ENCODE peak calls at places on chromosomes 4 and X, in seven cellular contexts. G is GM04504; Z is cardiac muscle cell; W is stimulated activated CD4-positive, alpha-beta T cell treated with anti-CD3 and anti-CD28 coated beads, Interleukin-12 subunit alpha, Interleukin-12 subunit beta, amount 100 ng/mL, for 4 hours; E is progenitor cell of endocrine pancreas; L is GM12892; A is T-helper 9 cell. B is an unnamed sample.

GRCh38 chr4:28391877-28392276 is 1531.2 kb downstream of the STIM2 start:
- DNase-seq in G (peak), Z (no peak), W (no peak), E (no peak), L (no peak), A (no peak), B (no peak)

GRCh38 chrX:41779058-41779564 is 55.1 kb downstream of the GPR82 start:
- DNase-seq in G (no peak), Z (peak), W (no peak), E (no peak), L (no peak), A (no peak), B (no peak)

GRCh38 chrX:137234651-137235402 is 201.0 kb upstream of the GPR101 start:
- DNase-seq in G (no peak), Z (no peak), W (no peak), E (no peak), L (no peak), A (no peak), B (no peak)

GRCh38 chr4:84167089-84167488 is 332.0 kb downstream of the NKX6-1 start:
- DNase-seq in G (no peak), Z (no peak), W (no peak), E (no peak), L (no peak), A (no peak), B (no peak)

GRCh38 chr4:8332038-8332857 is 62.7 kb downstream of the HTRA3 start:
- DNase-seq in G (no peak), Z (no peak), W (no peak), E (no peak), L (no peak), A (no peak), B (no peak)

GRCh38 chr4:4491396-4491893 is 50.4 kb downstream of the STX18 start:
- DNase-seq in G (no peak), Z (no peak), W (no peak), E (no peak), L (no peak), A (no peak), B (no peak)

GRCh38 chrX:45862801-45863200 is 662.1 kb upstream of the DIPK2B start:
- DNase-seq in G (no peak), Z (no peak), W (no peak), E (no peak), L (no peak), A (no peak), B (no peak)

GRCh38 chrX:119055650-119056049 is 17.1 kb upstream of the CT47C1 start:
- DNase-seq in G (no peak), Z (no peak), W (no peak), E (no peak), L (no peak), A (no peak), B (no peak)

GRCh38 chr4:169337510-169337909 is 66.8 kb upstream of the SH3RF1 start:
- DNase-seq in G (peak), Z (no peak), W (no peak), E (no peak), L (no peak), A (no peak), B (no peak)

GRCh38 chrX:48468247-48468671 is 1.8 kb downstream of the SLC38A5 start:
- DNase-seq in G (no peak), Z (no peak), W (peak), E (no peak), L (peak), A (peak), B (no peak)

GRCh38 chrX:72604705-72605104 is 32.1 kb upstream of the HDAC8 start:
- DNase-seq in G (no peak), Z (no peak), W (no peak), E (no peak), L (no peak), A (no peak), B (no peak)

GRCh38 chr4:110636677-110637407 is 14.0 kb upstream of the PITX2 start:
- DNase-seq in G (peak), Z (peak), W (no peak), E (no peak), L (no peak), A (no peak), B (no peak)

GRCh38 chrX:30183554-30183953 is 31.8 kb upstream of the MAGEB2 start:
- DNase-seq in G (no peak), Z (no peak), W (no peak), E (no peak), L (no peak), A (no peak), B (no peak)

GRCh38 chrX:34365482-34365881 is 233.4 kb upstream of the FAM47A start:
- DNase-seq in G (peak), Z (peak), W (no peak), E (no peak), L (no peak), A (no peak), B (no peak)

GRCh38 chr4:62806786-62807185 is 1602.5 kb downstream of the TECRL start:
- DNase-seq in G (no peak), Z (no peak), W (no peak), E (no peak), L (no peak), A (no peak), B (no peak)

GRCh38 chrX:130174051-130174704 is 2.4 kb downstream of the RAB33A start:
- DNase-seq in G (peak), Z (no peak), W (no peak), E (no peak), L (no peak), A (no peak), B (no peak)

GRCh38 chrX:21004835-21005234 is 369.4 kb upstream of the CNKSR2 start:
- DNase-seq in G (no peak), Z (no peak), W (no peak), E (no peak), L (no peak), A (no peak), B (no peak)

GRCh38 chr4:74715731-74716435 is 78.4 kb downstream of the BTC start:
- DNase-seq in G (no peak), Z (no peak), W (no peak), E (no peak), L (no peak), A (no peak), B (no peak)

GRCh38 chr4:147049940-147050852 is 104.5 kb upstream of the TTC29 start:
- DNase-seq in G (no peak), Z (peak), W (no peak), E (no peak), L (no peak), A (no peak), B (no peak)

GRCh38 chrX:132401935-132402334 is 86.9 kb downstream of the MBNL3 start:
- DNase-seq in G (no peak), Z (no peak), W (no peak), E (no peak), L (no peak), A (no peak), B (no peak)